ENCODE peak calls at places on chromosomes 4 and X, in seven cellular contexts. One of them, this sample, is unnamed. For H3K4me1, the result is how much of the 10 kb centered on the place peaks cover.

GRCh38 chr4:48484494-48485168 is 1.5 kb downstream of the SLC10A4 start:
- DNase-seq in CD8-positive, alpha-beta memory T cell: no peak
- DNase-seq in CD4-positive, alpha-beta memory T cell: no peak
- DNase-seq in right cardiac atrium: no peak
- DNase-seq in lower lobe of right lung: no peak
- DNase-seq in adipocyte: no peak
- DNase-seq in transverse colon: no peak
- DNase-seq in this sample: no peak

GRCh38 chr4:126582737-126583136 is 1050.0 kb upstream of the INTU start:
- DNase-seq in CD8-positive, alpha-beta memory T cell: no peak
- DNase-seq in CD4-positive, alpha-beta memory T cell: no peak
- DNase-seq in right cardiac atrium: no peak
- DNase-seq in lower lobe of right lung: no peak
- DNase-seq in adipocyte: peak
- DNase-seq in transverse colon: no peak
- DNase-seq in this sample: no peak

GRCh38 chrX:132505116-132505515 is 16.3 kb upstream of the MBNL3 start:
- DNase-seq in CD8-positive, alpha-beta memory T cell: no peak
- DNase-seq in CD4-positive, alpha-beta memory T cell: no peak
- DNase-seq in right cardiac atrium: no peak
- DNase-seq in lower lobe of right lung: no peak
- DNase-seq in adipocyte: peak
- DNase-seq in transverse colon: peak
- DNase-seq in this sample: no peak

GRCh38 chr4:175271010-175271630 is 353.0 kb downstream of the ADAM29 start:
- DNase-seq in CD8-positive, alpha-beta memory T cell: no peak
- DNase-seq in CD4-positive, alpha-beta memory T cell: no peak
- DNase-seq in right cardiac atrium: no peak
- DNase-seq in lower lobe of right lung: no peak
- DNase-seq in adipocyte: no peak
- DNase-seq in transverse colon: no peak
- DNase-seq in this sample: no peak

GRCh38 chr4:71713611-71714203 is 70.2 kb downstream of the GC start:
- DNase-seq in CD8-positive, alpha-beta memory T cell: peak
- DNase-seq in CD4-positive, alpha-beta memory T cell: peak
- DNase-seq in right cardiac atrium: no peak
- DNase-seq in lower lobe of right lung: no peak
- DNase-seq in adipocyte: peak
- DNase-seq in transverse colon: no peak
- DNase-seq in this sample: no peak

GRCh38 chrX:53160297-53160983 is 64.6 kb downstream of the KDM5C start:
- DNase-seq in CD8-positive, alpha-beta memory T cell: no peak
- DNase-seq in CD4-positive, alpha-beta memory T cell: no peak
- DNase-seq in right cardiac atrium: no peak
- DNase-seq in lower lobe of right lung: no peak
- DNase-seq in adipocyte: no peak
- DNase-seq in transverse colon: peak
- DNase-seq in this sample: no peak

GRCh38 chrX:73390628-73391567 is 56.0 kb upstream of the CDX4 start:
- DNase-seq in CD8-positive, alpha-beta memory T cell: no peak
- DNase-seq in CD4-positive, alpha-beta memory T cell: no peak
- DNase-seq in right cardiac atrium: no peak
- DNase-seq in lower lobe of right lung: no peak
- DNase-seq in adipocyte: no peak
- DNase-seq in transverse colon: no peak
- DNase-seq in this sample: no peak

GRCh38 chr4:104592894-104593470 is 98.3 kb upstream of the CXXC4 start:
- DNase-seq in CD8-positive, alpha-beta memory T cell: no peak
- DNase-seq in CD4-positive, alpha-beta memory T cell: no peak
- DNase-seq in right cardiac atrium: no peak
- DNase-seq in lower lobe of right lung: no peak
- DNase-seq in adipocyte: no peak
- DNase-seq in transverse colon: no peak
- DNase-seq in this sample: no peak

GRCh38 chr4:152385551-152385950 is 150.3 kb downstream of the FBXW7 start:
- DNase-seq in CD8-positive, alpha-beta memory T cell: no peak
- DNase-seq in CD4-positive, alpha-beta memory T cell: peak
- DNase-seq in right cardiac atrium: no peak
- DNase-seq in lower lobe of right lung: no peak
- DNase-seq in adipocyte: peak
- DNase-seq in transverse colon: no peak
- DNase-seq in this sample: no peak

GRCh38 chr4:53186714-53187358 is 179.0 kb downstream of the SCFD2 start:
- DNase-seq in CD8-positive, alpha-beta memory T cell: no peak
- DNase-seq in CD4-positive, alpha-beta memory T cell: no peak
- DNase-seq in right cardiac atrium: no peak
- DNase-seq in lower lobe of right lung: no peak
- DNase-seq in adipocyte: no peak
- DNase-seq in transverse colon: no peak
- DNase-seq in this sample: no peak

GRCh38 chrX:11954196-11954595 is 184.1 kb upstream of the FRMPD4 start:
- DNase-seq in CD8-positive, alpha-beta memory T cell: no peak
- DNase-seq in CD4-positive, alpha-beta memory T cell: no peak
- DNase-seq in right cardiac atrium: no peak
- DNase-seq in lower lobe of right lung: no peak
- DNase-seq in adipocyte: no peak
- DNase-seq in transverse colon: no peak
- DNase-seq in this sample: no peak

GRCh38 chr4:76559236-76560071 is 124.4 kb downstream of the SHROOM3 start:
- DNase-seq in CD8-positive, alpha-beta memory T cell: no peak
- DNase-seq in CD4-positive, alpha-beta memory T cell: no peak
- DNase-seq in right cardiac atrium: no peak
- DNase-seq in lower lobe of right lung: no peak
- DNase-seq in adipocyte: no peak
- DNase-seq in transverse colon: no peak
- DNase-seq in this sample: no peak

GRCh38 chr4:41257257-41257900 is 651 bp downstream of the UCHL1 start:
- DNase-seq in CD8-positive, alpha-beta memory T cell: no peak
- DNase-seq in CD4-positive, alpha-beta memory T cell: no peak
- DNase-seq in right cardiac atrium: peak
- DNase-seq in lower lobe of right lung: peak
- DNase-seq in adipocyte: peak
- DNase-seq in transverse colon: peak
- DNase-seq in this sample: no peak

GRCh38 chr4:41256740-41257256 is at the start of gene UCHL1:
- DNase-seq in CD8-positive, alpha-beta memory T cell: no peak
- DNase-seq in CD4-positive, alpha-beta memory T cell: no peak
- DNase-seq in right cardiac atrium: peak
- DNase-seq in lower lobe of right lung: no peak
- DNase-seq in adipocyte: peak
- DNase-seq in transverse colon: peak
- DNase-seq in this sample: no peak

GRCh38 chr4:41260315-41260714 is 3.6 kb downstream of the UCHL1 start:
- DNase-seq in CD8-positive, alpha-beta memory T cell: no peak
- DNase-seq in CD4-positive, alpha-beta memory T cell: no peak
- DNase-seq in right cardiac atrium: no peak
- DNase-seq in lower lobe of right lung: no peak
- DNase-seq in adipocyte: no peak
- DNase-seq in transverse colon: no peak
- DNase-seq in this sample: no peak

GRCh38 chr4:41257901-41258300 is 1.2 kb downstream of the UCHL1 start:
- DNase-seq in CD8-positive, alpha-beta memory T cell: no peak
- DNase-seq in CD4-positive, alpha-beta memory T cell: no peak
- DNase-seq in right cardiac atrium: no peak
- DNase-seq in lower lobe of right lung: no peak
- DNase-seq in adipocyte: peak
- DNase-seq in transverse colon: no peak
- DNase-seq in this sample: no peak

DNA sequence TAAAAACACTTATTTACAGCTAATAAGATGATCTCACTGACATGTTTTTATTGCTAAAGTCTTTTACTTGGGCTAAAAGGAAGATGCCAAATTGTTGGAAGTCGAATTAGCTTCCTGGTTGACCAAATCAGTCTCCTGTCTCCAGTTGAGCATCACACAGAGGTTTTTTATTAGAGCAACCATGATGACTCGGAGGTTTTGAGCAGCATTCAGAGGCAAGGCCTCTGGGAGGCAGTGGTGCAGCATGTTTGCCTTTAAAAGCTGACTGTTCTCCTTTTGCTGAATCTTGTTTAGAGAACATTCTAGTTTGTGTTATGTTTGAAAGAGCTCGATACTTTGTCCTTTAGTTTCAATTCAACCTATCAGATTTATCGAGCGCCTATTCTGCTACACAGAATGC is 2.1 kb downstream of the UCHL1 start:
- DNase-seq in CD8-positive, alpha-beta memory T cell: no peak
- DNase-seq in CD4-positive, alpha-beta memory T cell: no peak
- DNase-seq in right cardiac atrium: no peak
- DNase-seq in lower lobe of right lung: no peak
- DNase-seq in adipocyte: peak
- DNase-seq in transverse colon: no peak
- DNase-seq in this sample: no peak
- H3K4me1 ChIP-seq in CD8-positive, alpha-beta memory T cell: under half
- H3K4me1 ChIP-seq in CD4-positive, alpha-beta memory T cell: under half
- H3K4me1 ChIP-seq in right cardiac atrium: under half
- H3K4me1 ChIP-seq in lower lobe of right lung: under half
- H3K4me1 ChIP-seq in adipocyte: under half
- H3K4me1 ChIP-seq in transverse colon: under half
- H3K4me1 ChIP-seq in this sample: under half

GRCh38 chrX:14028473-14028872 is 1.2 kb downstream of the GEMIN8 start:
- DNase-seq in CD8-positive, alpha-beta memory T cell: no peak
- DNase-seq in CD4-positive, alpha-beta memory T cell: no peak
- DNase-seq in right cardiac atrium: no peak
- DNase-seq in lower lobe of right lung: no peak
- DNase-seq in adipocyte: no peak
- DNase-seq in transverse colon: no peak
- DNase-seq in this sample: no peak

GRCh38 chrX:14030248-14030592 is 528 bp upstream of the GEMIN8 start:
- DNase-seq in CD8-positive, alpha-beta memory T cell: no peak
- DNase-seq in CD4-positive, alpha-beta memory T cell: no peak
- DNase-seq in right cardiac atrium: no peak
- DNase-seq in lower lobe of right lung: no peak
- DNase-seq in adipocyte: peak
- DNase-seq in transverse colon: no peak
- DNase-seq in this sample: no peak

GRCh38 chrX:14029425-14030247 is at the start of gene GEMIN8:
- DNase-seq in CD8-positive, alpha-beta memory T cell: peak
- DNase-seq in CD4-positive, alpha-beta memory T cell: peak
- DNase-seq in right cardiac atrium: peak
- DNase-seq in lower lobe of right lung: peak
- DNase-seq in adipocyte: peak
- DNase-seq in transverse colon: peak
- DNase-seq in this sample: peak

GRCh38 chrX:14027511-14028019 is 2.1 kb downstream of the GEMIN8 start:
- DNase-seq in CD8-positive, alpha-beta memory T cell: no peak
- DNase-seq in CD4-positive, alpha-beta memory T cell: no peak
- DNase-seq in right cardiac atrium: no peak
- DNase-seq in lower lobe of right lung: no peak
- DNase-seq in adipocyte: peak
- DNase-seq in transverse colon: no peak
- DNase-seq in this sample: no peak

DNA sequence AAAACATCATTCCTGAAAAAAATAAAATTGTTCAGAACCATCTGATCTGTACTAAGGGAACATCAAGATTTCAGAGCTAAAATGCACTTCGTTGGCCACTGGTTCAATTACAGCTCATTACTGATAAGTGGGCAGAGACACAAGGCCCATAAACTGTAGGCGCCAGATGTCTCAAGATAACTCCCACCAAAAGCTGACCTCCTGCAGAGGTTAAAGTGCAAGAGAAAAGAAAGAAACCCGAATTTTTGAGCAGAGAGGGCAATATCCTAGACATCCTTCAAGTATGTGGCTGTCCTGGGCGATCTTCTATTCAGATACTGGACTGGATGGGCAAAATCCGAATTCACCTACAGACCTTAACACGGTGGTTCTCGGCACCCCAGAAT is 660 bp downstream of the GEMIN8 start:
- DNase-seq in CD8-positive, alpha-beta memory T cell: no peak
- DNase-seq in CD4-positive, alpha-beta memory T cell: no peak
- DNase-seq in right cardiac atrium: no peak
- DNase-seq in lower lobe of right lung: no peak
- DNase-seq in adipocyte: peak
- DNase-seq in transverse colon: no peak
- DNase-seq in this sample: no peak
- H3K4me1 ChIP-seq in CD8-positive, alpha-beta memory T cell: under half
- H3K4me1 ChIP-seq in CD4-positive, alpha-beta memory T cell: under half
- H3K4me1 ChIP-seq in right cardiac atrium: under half
- H3K4me1 ChIP-seq in lower lobe of right lung: under half
- H3K4me1 ChIP-seq in adipocyte: under half
- H3K4me1 ChIP-seq in transverse colon: under half
- H3K4me1 ChIP-seq in this sample: under half

GRCh38 chrX:1336331-1337143 is at the start of gene IL3RA:
- DNase-seq in CD8-positive, alpha-beta memory T cell: no peak
- DNase-seq in CD4-positive, alpha-beta memory T cell: no peak
- DNase-seq in right cardiac atrium: no peak
- DNase-seq in lower lobe of right lung: peak
- DNase-seq in adipocyte: peak
- DNase-seq in transverse colon: peak
- DNase-seq in this sample: no peak
- H3K4me1 ChIP-seq in CD8-positive, alpha-beta memory T cell: under half
- H3K4me1 ChIP-seq in CD4-positive, alpha-beta memory T cell: under half
- H3K4me1 ChIP-seq in right cardiac atrium: under half
- H3K4me1 ChIP-seq in lower lobe of right lung: under half
- H3K4me1 ChIP-seq in adipocyte: under half
- H3K4me1 ChIP-seq in transverse colon: under half
- H3K4me1 ChIP-seq in this sample: under half

DNA sequence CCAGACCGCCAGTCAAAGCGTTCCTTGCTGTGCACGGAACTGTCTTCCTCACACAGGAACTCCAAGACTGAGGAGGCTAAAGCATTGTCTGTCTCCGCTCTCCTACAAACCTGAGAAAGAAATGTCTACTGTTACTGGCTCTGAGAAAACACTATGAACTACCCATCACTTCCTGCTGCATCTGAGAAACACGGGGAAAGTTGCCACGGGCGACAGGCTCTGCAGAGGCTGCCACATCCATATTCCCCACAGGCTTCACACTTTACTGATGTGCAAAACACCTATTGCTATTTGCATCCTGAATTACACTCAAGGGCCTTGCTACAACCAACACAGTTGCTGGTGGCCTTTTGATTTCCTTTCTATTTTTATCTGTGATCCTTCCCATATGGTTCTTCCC is 59.0 kb downstream of the AFAP1 start:
- DNase-seq in CD8-positive, alpha-beta memory T cell: no peak
- DNase-seq in CD4-positive, alpha-beta memory T cell: no peak
- DNase-seq in right cardiac atrium: no peak
- DNase-seq in lower lobe of right lung: no peak
- DNase-seq in adipocyte: no peak
- DNase-seq in transverse colon: no peak
- DNase-seq in this sample: no peak
- H3K4me1 ChIP-seq in CD8-positive, alpha-beta memory T cell: under half
- H3K4me1 ChIP-seq in CD4-positive, alpha-beta memory T cell: under half
- H3K4me1 ChIP-seq in right cardiac atrium: under half
- H3K4me1 ChIP-seq in lower lobe of right lung: under half
- H3K4me1 ChIP-seq in adipocyte: under half
- H3K4me1 ChIP-seq in transverse colon: under half
- H3K4me1 ChIP-seq in this sample: under half

DNA sequence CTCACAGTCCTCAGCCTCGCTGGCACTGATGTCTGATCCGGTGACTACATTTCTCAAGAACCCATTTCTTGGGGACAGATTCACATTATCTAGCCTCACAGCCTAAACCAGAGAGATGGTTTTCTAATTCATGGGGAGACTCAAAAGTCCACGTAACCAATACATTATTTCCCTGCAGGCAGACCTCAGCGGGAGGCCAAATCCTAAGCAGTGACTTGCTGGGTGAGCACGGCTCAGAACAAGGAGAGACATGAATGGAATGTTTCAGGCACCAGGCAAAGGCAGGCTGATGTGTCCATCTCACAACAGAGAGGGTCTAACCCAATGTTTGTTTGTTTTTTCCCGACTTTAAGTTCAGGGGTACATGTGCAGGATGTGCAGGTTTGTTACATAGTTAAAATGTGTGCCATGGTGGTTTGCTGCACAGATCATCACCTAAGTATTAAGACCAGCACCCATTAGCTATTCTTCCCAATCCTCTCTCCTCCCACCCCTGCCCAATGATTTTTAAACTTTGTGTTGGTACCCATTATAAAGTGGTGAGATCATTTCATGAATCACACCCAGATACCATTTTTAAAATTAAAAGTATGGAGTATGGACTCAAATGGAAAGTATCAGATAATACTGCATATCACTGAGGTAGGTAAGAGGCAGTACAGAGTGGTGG is 53.3 kb downstream of the SCD5 start:
- DNase-seq in CD8-positive, alpha-beta memory T cell: no peak
- DNase-seq in CD4-positive, alpha-beta memory T cell: no peak
- DNase-seq in right cardiac atrium: no peak
- DNase-seq in lower lobe of right lung: no peak
- DNase-seq in adipocyte: peak
- DNase-seq in transverse colon: no peak
- DNase-seq in this sample: no peak
- H3K4me1 ChIP-seq in CD8-positive, alpha-beta memory T cell: under half
- H3K4me1 ChIP-seq in CD4-positive, alpha-beta memory T cell: under half
- H3K4me1 ChIP-seq in right cardiac atrium: under half
- H3K4me1 ChIP-seq in lower lobe of right lung: under half
- H3K4me1 ChIP-seq in adipocyte: under half
- H3K4me1 ChIP-seq in transverse colon: under half
- H3K4me1 ChIP-seq in this sample: under half